ENCODE peak calls at places on chromosomes 6 and 20, in eight cellular contexts. E is mammary epithelial cell; O is spleen; J is heart left ventricle; R is upper lobe of right lung; Q is MM.1S; K is fibroblast of lung; X is CD8-positive, alpha-beta T cell. M is an unnamed sample. For H3K27me3, the result is how much of the 10 kb centered on the place peaks cover.

GRCh38 chr6:50707652-50708325 is 5.5 kb upstream of the TFAP2D start:
- DNase-seq in Q (no peak), J (no peak), O (no peak), R (no peak), K (no peak), X (no peak), E (no peak), M (no peak)

GRCh38 chr20:40563296-40563950 is 125.6 kb downstream of the MAFB start:
- DNase-seq in O (no peak), R (peak), J (no peak), Q (no peak), K (peak), X (no peak), E (peak), M (no peak)

GRCh38 chr6:168641455-168641854 is 200.5 kb downstream of the SMOC2 start:
- DNase-seq in J (no peak), X (no peak), O (no peak), Q (no peak), R (no peak), E (no peak), K (no peak), M (no peak)

GRCh38 chr6:165186041-165186440 is 123.4 kb downstream of the C6orf118 start:
- DNase-seq in X (no peak), J (no peak), Q (no peak), O (no peak), R (no peak), K (no peak), E (no peak), M (no peak)

GRCh38 chr6:36827261-36828079 is 11.8 kb downstream of the CPNE5 start:
- DNase-seq in Q (no peak), O (peak), E (peak), K (peak), X (no peak), J (peak), R (no peak), M (peak)

GRCh38 chr20:34680586-34680985 is 3.7 kb upstream of the PIGU start:
- DNase-seq in K (peak), Q (no peak), J (no peak), E (no peak), X (no peak), R (no peak), O (no peak), M (no peak)

GRCh38 chr20:42027746-42028268 is 409.6 kb upstream of the CHD6 start:
- DNase-seq in R (no peak), X (no peak), O (no peak), E (no peak), Q (peak), K (no peak), J (no peak), M (no peak)

GRCh38 chr20:62316331-62317166 is 13.8 kb downstream of the ADRM1 start:
- DNase-seq in O (no peak), R (no peak), X (no peak), K (no peak), Q (no peak), E (peak), J (no peak), M (no peak)

GRCh38 chr6:90080876-90081464 is 186.7 kb downstream of the GJA10 start:
- DNase-seq in O (no peak), R (no peak), E (no peak), Q (no peak), J (no peak), K (no peak), X (peak), M (no peak)

GRCh38 chr20:58841539-58842264 is 9.0 kb downstream of the GNAS-AS1 start:
- DNase-seq in K (no peak), J (no peak), X (no peak), O (no peak), E (no peak), Q (no peak), R (no peak), M (no peak)

GRCh38 chr6:34516391-34517324 is 39.5 kb downstream of the SPDEF start:
- DNase-seq in K (no peak), E (no peak), O (peak), X (no peak), R (peak), J (no peak), Q (no peak), M (no peak)

GRCh38 chr6:66568271-66568670 is 861.2 kb upstream of the EYS start:
- DNase-seq in X (no peak), Q (no peak), R (no peak), E (no peak), O (no peak), J (no peak), K (no peak), M (no peak)

GRCh38 chr6:139173172-139173571 is 38.3 kb downstream of the HECA start:
- DNase-seq in X (no peak), E (no peak), J (no peak), K (no peak), Q (no peak), R (no peak), O (no peak), M (no peak)

GRCh38 chr20:61186771-61187170 is 65.3 kb upstream of the CDH4 start:
- DNase-seq in E (no peak), J (no peak), O (no peak), R (no peak), K (peak), X (no peak), Q (no peak), M (no peak)

GRCh38 chr6:165308926-165309731 is at the start of gene C6orf118:
- DNase-seq in R (no peak), X (no peak), O (no peak), K (peak), J (peak), Q (no peak), E (no peak), M (peak)

GRCh38 chr20:63945031-63945658 is 11.1 kb downstream of the UCKL1 start:
- DNase-seq in Q (no peak), E (no peak), O (peak), K (no peak), X (no peak), J (no peak), R (no peak), M (peak)

GRCh38 chr6:35737413-35738211 is 780 bp downstream of the ARMC12 start:
- DNase-seq in Q (peak), E (peak), J (no peak), X (peak), R (no peak), O (peak), K (peak), M (peak)

GRCh38 chr6:117404548-117404947 is 21.2 kb downstream of the ROS1 start:
- DNase-seq in X (no peak), J (no peak), E (peak), R (no peak), O (no peak), Q (no peak), K (peak), M (no peak)

GRCh38 chr6:7235712-7236311 is 77.2 kb downstream of the SSR1 start:
- DNase-seq in E (no peak), O (no peak), X (no peak), R (no peak), Q (no peak), J (no peak), K (no peak), M (no peak)

GRCh38 chr6:16059496-16059895 is 69.4 kb upstream of the MYLIP start:
- DNase-seq in O (no peak), X (no peak), E (no peak), Q (no peak), K (no peak), J (no peak), R (no peak), M (no peak)

GRCh38 chr6:137654365-137654981 is 160.3 kb upstream of the OLIG3 start:
- DNase-seq in O (no peak), R (no peak), X (no peak), Q (no peak), E (no peak), K (no peak), J (no peak), M (no peak)

GRCh38 chr20:6123650-6124014 is 802 bp upstream of the FERMT1 start:
- DNase-seq in X (no peak), O (no peak), E (no peak), J (no peak), K (peak), R (no peak), Q (no peak), M (no peak)

GRCh38 chr6:18823782-18824386 is 436.7 kb downstream of the RNF144B start:
- DNase-seq in X (no peak), R (no peak), E (peak), K (peak), O (no peak), J (no peak), Q (peak), M (no peak)

GRCh38 chr6:101443315-101443714 is 49.8 kb downstream of the GRIK2 start:
- DNase-seq in O (no peak), K (no peak), E (peak), R (no peak), Q (no peak), J (no peak), X (no peak), M (no peak)

GRCh38 chr6:31874084-31874670 is 4.6 kb downstream of the SLC44A4 start:
- DNase-seq in K (no peak), Q (no peak), E (no peak), O (no peak), X (no peak), J (no peak), R (no peak), M (no peak)

GRCh38 chr20:46130534-46130933 is 12.4 kb downstream of the CD40 start:
- DNase-seq in Q (no peak), X (no peak), E (no peak), K (no peak), J (no peak), R (peak), O (peak), M (no peak)

GRCh38 chr6:3592371-3592941 is 135.6 kb upstream of the SLC22A23 start:
- DNase-seq in X (no peak), O (no peak), E (peak), Q (no peak), K (peak), J (no peak), R (no peak), M (no peak)

GRCh38 chr6:12637960-12638641 is 78.5 kb upstream of the PHACTR1 start:
- DNase-seq in X (no peak), R (peak), O (no peak), Q (peak), E (peak), K (peak), J (peak), M (no peak)

GRCh38 chr6:137820425-137820824 is 46.6 kb upstream of the TNFAIP3 start:
- DNase-seq in X (no peak), J (no peak), R (no peak), Q (no peak), K (peak), E (no peak), O (no peak), M (no peak)

GRCh38 chr6:16947461-16948159 is 154.2 kb upstream of the STMND1 start:
- DNase-seq in K (peak), X (no peak), R (no peak), O (no peak), E (peak), Q (no peak), J (no peak), M (no peak)

GRCh38 chr20:9514461-9515210 is at the start of gene LAMP5:
- DNase-seq in K (peak), J (no peak), O (no peak), X (no peak), Q (peak), R (no peak), E (no peak), M (no peak)

GRCh38 chr20:48690888-48691287 is 136.9 kb downstream of the PREX1 start:
- DNase-seq in J (no peak), Q (no peak), E (no peak), X (no peak), K (peak), R (no peak), O (peak), M (no peak)
- H3K27me3 ChIP-seq in J (under half), Q (under half), E (under half), X (under half), K (under half), R (under half), O (under half), M (under half)

GRCh38 chr6:71279321-71279720 is 9.3 kb upstream of the OGFRL1 start:
- DNase-seq in Q (no peak), R (no peak), E (no peak), O (no peak), X (no peak), K (no peak), J (no peak), M (no peak)

GRCh38 chr6:71280701-71281100 is 7.9 kb upstream of the OGFRL1 start:
- DNase-seq in E (no peak), J (no peak), K (no peak), Q (no peak), R (no peak), O (no peak), X (no peak), M (no peak)

GRCh38 chr6:71279740-71280139 is 8.9 kb upstream of the OGFRL1 start:
- DNase-seq in Q (no peak), E (no peak), X (no peak), R (no peak), J (no peak), O (no peak), K (no peak), M (no peak)

GRCh38 chr6:71277926-71278594 is 10.6 kb upstream of the OGFRL1 start:
- DNase-seq in Q (no peak), K (no peak), X (no peak), R (no peak), O (no peak), E (no peak), J (no peak), M (no peak)
- TF ChIP-seq CTCF in Q (no peak), K (no peak), X (no peak), R (no peak), O (no peak), E (no peak), J (no peak), M (no peak)

GRCh38 chr20:57573893-57574292 is 13.0 kb downstream of the PCK1 start:
- DNase-seq in O (peak), Q (no peak), E (no peak), J (no peak), R (no peak), K (no peak), X (no peak), M (no peak)

GRCh38 chr20:57576942-57577550 is 16.1 kb downstream of the PCK1 start:
- DNase-seq in J (no peak), K (no peak), E (no peak), X (no peak), Q (no peak), R (no peak), O (no peak), M (no peak)

GRCh38 chr20:57574954-57575353 is 14.0 kb downstream of the PCK1 start:
- DNase-seq in J (no peak), K (no peak), Q (no peak), E (no peak), X (no peak), O (no peak), R (no peak), M (no peak)

GRCh38 chr20:57577679-57578475 is 17.0 kb downstream of the PCK1 start:
- DNase-seq in R (no peak), J (no peak), K (no peak), E (no peak), X (no peak), O (peak), Q (no peak), M (no peak)

DNA sequence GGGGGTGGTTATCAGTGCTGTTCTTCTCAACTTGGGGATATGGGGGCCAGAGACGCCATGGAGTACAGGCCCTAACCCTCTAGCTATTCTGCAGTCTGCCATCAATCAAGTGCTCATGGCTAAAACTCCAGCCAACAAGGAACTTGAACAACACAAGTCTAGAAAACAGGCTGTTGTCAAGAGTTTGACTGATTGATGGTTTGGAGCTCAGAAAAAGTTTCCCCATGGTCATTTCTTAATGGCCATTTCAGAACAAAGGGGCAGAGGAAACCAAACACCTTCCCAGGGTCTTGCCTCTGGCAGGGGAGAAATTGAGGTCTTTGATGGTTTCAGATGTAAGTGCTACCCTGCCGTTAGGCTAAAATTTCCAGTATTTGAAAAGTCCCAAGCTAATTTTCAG is 15.1 kb downstream of the PCK1 start:
- DNase-seq in K (no peak), X (no peak), R (no peak), O (peak), J (no peak), E (no peak), Q (no peak), M (no peak)
- H3K27me3 ChIP-seq in K (under half), X (under half), R (under half), O (half or more), J (under half), E (under half), Q (half or more), M (under half)

GRCh38 chr6:91276315-91276714 is 689.4 kb upstream of the MAP3K7 start:
- DNase-seq in Q (peak), O (no peak), R (no peak), E (peak), K (peak), J (no peak), X (no peak), M (no peak)
- TF ChIP-seq CTCF in Q (peak), O (no peak), R (peak), E (peak), K (peak), J (no peak), X (no peak), M (peak)

DNA sequence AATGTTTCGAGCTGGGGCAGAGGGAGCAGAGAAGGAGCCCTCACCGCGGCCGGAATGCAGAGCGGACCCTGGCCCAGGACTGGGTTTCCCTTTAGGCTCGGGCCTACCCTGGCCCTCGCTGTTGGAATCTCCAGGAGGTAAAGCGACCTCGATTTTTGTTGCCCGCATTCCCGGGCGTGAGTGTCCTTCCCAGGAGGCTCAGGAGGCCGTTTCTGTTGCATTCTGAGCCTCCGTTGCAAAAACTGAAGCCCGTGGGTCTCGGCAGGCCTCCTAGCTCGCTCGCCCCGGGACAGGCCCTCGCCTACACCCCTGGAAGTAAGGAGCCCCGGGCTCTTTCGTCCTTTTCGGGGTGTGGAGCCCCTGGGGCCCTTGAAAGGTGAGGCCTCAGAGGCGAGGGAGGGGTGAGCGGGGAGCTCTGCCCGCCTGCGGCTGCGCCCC is 2.2 kb downstream of the NR2E1 start:
- DNase-seq in X (no peak), Q (no peak), R (no peak), E (no peak), K (no peak), J (no peak), O (no peak), M (no peak)
- H3K27me3 ChIP-seq in X (half or more), Q (under half), R (half or more), E (half or more), K (half or more), J (half or more), O (half or more), M (under half)

DNA sequence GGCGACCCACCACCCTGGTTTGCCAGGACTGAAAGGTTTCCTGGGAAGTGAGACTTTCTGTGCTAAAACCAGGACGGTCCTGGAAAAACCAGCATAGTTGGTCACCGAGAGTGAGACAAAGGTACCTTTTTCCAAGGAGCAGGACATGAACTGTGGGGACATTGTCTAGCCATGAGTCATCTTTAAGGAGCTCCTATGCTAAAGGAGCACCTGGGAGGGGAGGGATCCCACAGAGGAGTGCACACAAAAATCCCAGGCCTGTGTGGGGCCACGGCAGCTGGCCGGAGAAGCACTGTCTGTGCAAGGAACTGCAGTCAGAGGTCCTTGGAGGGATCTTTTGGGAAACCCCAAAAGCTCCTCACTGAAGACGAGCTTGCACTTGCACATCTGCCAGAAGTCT is 109.1 kb upstream of the PLEKHG1 start:
- DNase-seq in O (no peak), K (no peak), Q (no peak), X (no peak), R (no peak), E (peak), J (no peak), M (no peak)
- TF ChIP-seq CTCF in O (no peak), K (no peak), Q (no peak), X (no peak), R (no peak), E (no peak), J (no peak), M (no peak)